ENCODE peak calls at places on chromosome X, in four cellular contexts. A, Y, B and W are unnamed samples.
A peak's percentile ranks its signal among the peaks of the same experiment; 100 is the strongest.

GRCh38 chrX:136525738-136526606 is 6.0 kb upstream of the VGLL1 start:
- DNase-seq in Y (no peak), A (no peak), B (no peak), W (no peak)

GRCh38 chrX:48025561-48025960 is 18.8 kb downstream of the SPACA5 start:
- DNase-seq in A (peak; percentile 32), Y (peak; percentile 56), B (peak; percentile 28), W (peak; percentile 43)

GRCh38 chrX:107676559-107677378 is 48.5 kb downstream of the PRPS1 start:
- DNase-seq in Y (no peak), A (peak; percentile 68), B (no peak), W (peak; percentile 84)

GRCh38 chrX:129701624-129702069 is 37.1 kb upstream of the XPNPEP2 start:
- DNase-seq in B (no peak), Y (no peak), A (no peak), W (no peak)

GRCh38 chrX:63506320-63506719 is 155.2 kb upstream of the SPIN4 start:
- DNase-seq in Y (peak; percentile 15), B (no peak), A (no peak), W (peak; percentile 8)

GRCh38 chrX:20042221-20042620 is 51.4 kb upstream of the BCLAF3 start:
- DNase-seq in Y (no peak), A (no peak), B (no peak), W (no peak)

GRCh38 chrX:8083276-8083675 is 87.8 kb downstream of the VCX2 start:
- DNase-seq in A (no peak), Y (no peak), B (no peak), W (no peak)

GRCh38 chrX:153336128-153336894 is 2.4 kb downstream of the ZNF275 start:
- DNase-seq in B (no peak), Y (no peak), A (no peak), W (no peak)

GRCh38 chrX:69503835-69504625 is at the start of gene NALF2:
- DNase-seq in A (peak; percentile 19), Y (peak; percentile 59), B (no peak), W (peak; percentile 70)

GRCh38 chrX:101230636-101231035 is 11.1 kb downstream of the DRP2 start:
- DNase-seq in B (no peak), A (no peak), Y (no peak), W (no peak)

GRCh38 chrX:125004799-125005198 is 314.9 kb upstream of the TEX13C start:
- DNase-seq in B (no peak), Y (no peak), A (peak; percentile 10), W (no peak)

GRCh38 chrX:136397001-136397400 is 90.7 kb upstream of the BRS3 start:
- DNase-seq in B (no peak), A (no peak), Y (peak; percentile 0), W (no peak)

GRCh38 chrX:49067285-49068120 is 6.3 kb downstream of the PRAF2 start:
- DNase-seq in Y (no peak), A (no peak), B (no peak), W (no peak)

GRCh38 chrX:115968436-115969252 is 201.9 kb upstream of the AGTR2 start:
- DNase-seq in A (no peak), Y (no peak), B (no peak), W (peak; percentile 62)

GRCh38 chrX:125012585-125012984 is 307.1 kb upstream of the TEX13C start:
- DNase-seq in A (no peak), B (no peak), Y (no peak), W (no peak)

GRCh38 chrX:119784747-119785446 is 6.5 kb downstream of the RPL39 start:
- DNase-seq in A (peak; percentile 37), Y (no peak), B (no peak), W (peak; percentile 73)

GRCh38 chrX:16196829-16197228 is 29.5 kb downstream of the MAGEB17 start:
- DNase-seq in Y (no peak), B (no peak), A (no peak), W (no peak)

GRCh38 chrX:134287356-134287755 is 50.4 kb downstream of the CCDC160 start:
- DNase-seq in B (no peak), A (no peak), Y (no peak), W (no peak)

GRCh38 chrX:23436875-23437274 is 102.2 kb downstream of the PTCHD1 start:
- DNase-seq in Y (no peak), B (no peak), A (no peak), W (no peak)

GRCh38 chrX:71160475-71160874 is 15.8 kb downstream of the NLGN3 start:
- DNase-seq in A (no peak), B (no peak), Y (no peak), W (no peak)

GRCh38 chrX:71164071-71164470 is 19.4 kb downstream of the NLGN3 start:
- DNase-seq in Y (no peak), A (no peak), B (no peak), W (no peak)

GRCh38 chrX:71166461-71166860 is 21.8 kb downstream of the NLGN3 start:
- DNase-seq in Y (no peak), A (no peak), B (no peak), W (no peak)

GRCh38 chrX:71159335-71159734 is 14.7 kb downstream of the NLGN3 start:
- DNase-seq in Y (no peak), A (no peak), B (no peak), W (no peak)

DNA sequence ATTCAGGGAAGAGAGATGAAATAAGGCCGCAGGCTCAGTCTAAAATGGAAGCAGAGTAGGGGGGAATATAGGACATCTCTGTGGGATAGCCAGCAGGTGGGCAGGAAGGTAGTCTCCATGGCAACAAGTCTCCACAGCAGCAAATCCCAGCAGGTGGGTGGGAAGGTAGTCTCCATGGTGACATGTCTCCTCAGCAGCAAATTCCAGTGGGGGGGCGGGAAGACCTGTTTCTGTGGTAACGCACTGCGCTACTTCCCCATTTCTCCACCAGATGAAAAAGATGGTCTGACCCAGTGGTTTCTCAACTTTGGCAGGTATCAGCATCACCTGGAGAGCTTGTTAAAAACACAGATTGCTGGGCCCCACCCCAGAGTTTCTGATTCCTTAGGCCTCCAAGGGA is 18.4 kb downstream of the NLGN3 start:
- DNase-seq in Y (no peak), B (no peak), A (no peak), W (no peak)
- TF ChIP-seq FOXK2 in Y (no peak), B (no peak), A (no peak), W (no peak)

GRCh38 chrX:40169193-40170086 is 71.7 kb upstream of the BCOR start:
- DNase-seq in A (peak; percentile 62), Y (peak; percentile 70), B (no peak), W (no peak)
- TF ChIP-seq TARDBP in A (no peak), Y (peak; percentile 53), B (no peak), W (no peak)

GRCh38 chrX:65406532-65406931 is 128.1 kb downstream of the LAS1L start:
- DNase-seq in B (no peak), A (no peak), Y (no peak), W (no peak)
- TF ChIP-seq FOXK2 in B (no peak), A (no peak), Y (no peak), W (no peak)

DNA sequence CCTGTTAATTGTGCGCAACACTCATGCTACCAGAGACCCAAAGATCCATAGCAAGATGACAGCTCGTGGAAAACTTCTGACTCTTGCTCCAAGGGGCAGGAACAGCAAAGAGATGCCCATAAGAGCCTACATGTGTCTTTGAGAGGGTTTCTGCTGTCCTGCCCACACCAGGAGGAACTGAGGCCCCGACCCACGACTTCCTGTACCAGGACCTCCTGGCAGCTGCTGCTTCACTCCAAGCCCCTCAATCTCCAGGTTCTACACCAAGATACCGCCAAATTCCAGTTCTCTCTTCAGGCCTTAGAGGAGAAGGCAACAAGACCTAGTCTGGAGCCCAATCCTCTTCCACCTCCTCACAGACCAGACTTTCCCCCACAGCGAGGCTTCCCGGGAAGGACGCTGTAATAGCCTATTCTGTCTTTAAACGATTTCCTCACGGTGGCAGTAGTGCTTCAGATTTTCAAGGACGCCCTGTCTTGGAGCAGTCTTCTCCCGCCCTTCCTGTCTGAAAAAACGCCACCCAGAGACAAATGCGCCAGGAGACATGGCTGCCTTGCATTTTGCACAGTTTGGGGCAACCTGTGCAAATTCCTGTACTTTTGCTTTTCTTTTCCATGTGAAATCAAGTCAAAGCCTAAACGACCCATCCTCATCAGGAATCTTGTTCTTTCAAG is 230.2 kb upstream of the STK26 start:
- DNase-seq in Y (no peak), B (peak; percentile 90), A (no peak), W (peak; percentile 59)
- TF ChIP-seq TARDBP in Y (no peak), B (no peak), A (no peak), W (no peak)

DNA sequence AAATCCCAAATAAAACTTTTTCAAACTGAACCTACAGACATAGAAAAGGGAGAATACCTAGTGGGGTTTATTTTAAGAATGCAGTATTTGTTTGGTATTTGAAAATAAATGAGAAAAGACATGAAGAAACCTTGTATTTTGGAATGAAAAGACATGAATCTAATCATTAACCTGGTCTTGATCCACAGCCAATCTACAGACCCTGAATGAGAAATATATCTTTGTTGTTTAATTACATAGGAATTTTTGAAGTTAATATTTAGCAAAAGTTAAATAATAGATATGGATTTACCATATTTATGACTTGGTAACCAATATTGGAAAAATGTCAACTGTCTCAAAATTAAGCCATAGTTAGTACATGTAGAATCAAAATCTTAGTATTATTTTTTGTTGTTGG is 76.8 kb downstream of the MAGEA10 start:
- DNase-seq in Y (no peak), A (no peak), B (no peak), W (no peak)
- TF ChIP-seq FOXK2 in Y (no peak), A (no peak), B (no peak), W (no peak)

GRCh38 chrX:150487369-150488094 is 80.9 kb upstream of the MTM1 start:
- DNase-seq in B (no peak), A (no peak), Y (no peak), W (no peak)

GRCh38 chrX:150483576-150483975 is 84.8 kb upstream of the MTM1 start:
- DNase-seq in B (no peak), A (no peak), Y (no peak), W (no peak)

GRCh38 chrX:150489359-150490015 is 78.9 kb upstream of the MTM1 start:
- DNase-seq in Y (no peak), B (no peak), A (no peak), W (no peak)

GRCh38 chrX:150482537-150483217 is 85.7 kb upstream of the MTM1 start:
- DNase-seq in B (no peak), Y (peak; percentile 9), A (peak; percentile 16), W (no peak)

DNA sequence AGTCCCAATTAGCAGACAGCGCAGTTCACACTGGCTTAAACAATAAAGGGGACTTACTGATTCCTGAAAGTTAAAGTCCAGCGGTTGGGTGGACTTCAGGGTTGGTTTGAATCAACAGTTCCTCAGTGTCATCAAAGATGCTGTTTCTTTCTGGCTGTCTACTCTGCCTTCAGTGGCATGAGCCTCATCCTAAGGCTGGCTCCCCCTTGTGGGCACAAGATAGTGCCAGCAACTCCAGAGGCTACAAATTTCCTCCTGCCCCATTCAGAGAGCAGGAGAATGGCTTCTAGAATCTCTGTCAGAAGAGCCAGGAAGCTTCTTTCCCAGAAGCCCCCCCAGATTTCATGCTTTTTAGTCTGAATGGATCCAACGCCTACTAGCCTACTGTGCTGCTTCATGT is 82.4 kb upstream of the MTM1 start:
- DNase-seq in A (peak; percentile 16), Y (peak; percentile 20), B (no peak), W (peak; percentile 66)
- TF ChIP-seq TARDBP in A (no peak), Y (no peak), B (no peak), W (no peak)

GRCh38 chrX:10104958-10105658 is 51.7 kb upstream of the CLCN4 start:
- DNase-seq in A (no peak), B (no peak), Y (no peak), W (no peak)
- TF ChIP-seq FOXK2 in A (no peak), B (no peak), Y (no peak), W (no peak)

DNA sequence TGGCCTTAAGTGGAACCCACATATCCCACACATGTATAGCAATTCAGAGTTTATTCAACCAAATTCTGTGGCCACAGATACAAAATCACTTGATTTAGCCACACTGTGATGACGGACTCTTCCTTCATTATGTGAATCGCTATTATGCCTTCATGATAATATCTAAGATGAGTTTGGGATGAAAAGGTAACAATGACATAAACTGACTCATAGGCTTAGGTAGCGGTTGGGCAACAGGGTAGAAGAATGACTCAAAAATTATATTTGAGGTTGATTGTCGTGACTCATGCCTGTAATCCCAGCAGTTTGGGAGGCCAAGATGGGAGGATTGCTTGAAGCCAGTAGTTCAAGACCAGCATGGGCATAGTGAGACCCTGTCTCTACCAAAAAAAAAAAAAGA is 70.5 kb upstream of the USP9X start:
- DNase-seq in B (no peak), Y (no peak), A (no peak), W (no peak)
- TF ChIP-seq TARDBP in B (no peak), Y (no peak), A (no peak), W (no peak)